ENCODE peak calls at places on chromosomes 5 and 9, in seven cellular contexts. G is tibial nerve; O is activated CD8-positive, alpha-beta memory T cell treated with anti-CD3 and anti-CD28 coated beads for 48 hours; B is SJCRH30; U is stimulated activated CD4-positive, alpha-beta T cell treated with anti-CD3 and anti-CD28 coated beads, Interleukin-12 subunit alpha, Interleukin-12 subunit beta, amount 100 ng/mL, for 24 hours; A is Calu3; H is AG10803. F is an unnamed sample.

GRCh38 chr5:56202483-56202882 is 30.6 kb downstream of the ANKRD55 start:
- DNase-seq in A (no peak), O (no peak), H (no peak), B (no peak), G (no peak), U (no peak), F (no peak)

GRCh38 chr9:111720170-111720569 is 58.8 kb downstream of the GNG10 start:
- DNase-seq in O (no peak), H (no peak), U (no peak), B (no peak), A (no peak), G (no peak), F (no peak)

GRCh38 chr5:139688712-139689413 is 40.7 kb downstream of the CXXC5 start:
- DNase-seq in G (no peak), H (no peak), A (no peak), O (no peak), U (no peak), B (no peak), F (no peak)

GRCh38 chr5:76724871-76725270 is 8.9 kb downstream of the F2R start:
- DNase-seq in O (no peak), A (no peak), H (peak), B (no peak), U (no peak), G (no peak), F (no peak)

GRCh38 chr9:36738318-36738975 is 165.8 kb downstream of the MELK start:
- DNase-seq in O (no peak), B (no peak), G (no peak), H (peak), A (no peak), U (no peak), F (no peak)

GRCh38 chr5:150411245-150411979 is 1.3 kb downstream of the CD74 start:
- DNase-seq in G (peak), H (no peak), U (peak), O (no peak), A (peak), B (no peak), F (no peak)

GRCh38 chr9:36288057-36288456 is 29.8 kb upstream of the GNE start:
- DNase-seq in G (no peak), H (no peak), O (no peak), U (no peak), A (no peak), B (no peak), F (no peak)

GRCh38 chr5:74028406-74028805 is 402.4 kb downstream of the ARHGEF28 start:
- DNase-seq in A (no peak), O (no peak), G (no peak), U (no peak), B (peak), H (no peak), F (no peak)

GRCh38 chr9:13857521-13857920 is 456.4 kb downstream of the NFIB start:
- DNase-seq in A (no peak), B (no peak), U (no peak), O (no peak), G (no peak), H (peak), F (no peak)

GRCh38 chr5:72228957-72229356 is 91.1 kb downstream of the MRPS27 start:
- DNase-seq in O (no peak), U (no peak), G (no peak), H (no peak), A (no peak), B (no peak), F (no peak)

GRCh38 chr9:35650341-35651158 is at the start of gene SIT1:
- DNase-seq in H (no peak), O (no peak), B (no peak), U (peak), G (no peak), A (no peak), F (no peak)

GRCh38 chr5:97854871-97855762 is 672.1 kb upstream of the RIOK2 start:
- DNase-seq in U (no peak), A (no peak), B (peak), H (no peak), G (no peak), O (no peak), F (no peak)

GRCh38 chr5:18305288-18305899 is 671.1 kb downstream of the TAF11L14 start:
- DNase-seq in B (peak), G (no peak), O (no peak), U (no peak), H (peak), A (peak), F (peak)

GRCh38 chr5:54663876-54664275 is 146.3 kb downstream of the SNX18 start:
- DNase-seq in A (peak), H (peak), U (no peak), O (no peak), G (peak), B (no peak), F (no peak)

GRCh38 chr5:167861134-167861930 is 430.1 kb upstream of the WWC1 start:
- DNase-seq in O (no peak), H (no peak), U (no peak), A (peak), B (peak), G (no peak), F (peak)

GRCh38 chr5:16809816-16810502 is 126.1 kb downstream of the MYO10 start:
- DNase-seq in B (peak), G (peak), O (no peak), A (no peak), U (no peak), H (peak), F (peak)

GRCh38 chr5:178206166-178207101 is 2.1 kb downstream of the HNRNPAB start:
- DNase-seq in U (no peak), O (no peak), A (no peak), G (no peak), B (no peak), H (no peak), F (peak)

GRCh38 chr5:150788974-150789373 is 10.4 kb downstream of the SMIM3 start:
- DNase-seq in H (no peak), O (no peak), G (no peak), B (no peak), U (no peak), A (no peak), F (no peak)

GRCh38 chr5:105961572-105961971 is 1709.2 kb downstream of the EFNA5 start:
- DNase-seq in A (no peak), O (no peak), H (no peak), U (no peak), G (no peak), B (no peak), F (no peak)

GRCh38 chr5:170006016-170006415 is 25.7 kb upstream of the INSYN2B start:
- DNase-seq in A (no peak), U (no peak), O (no peak), H (no peak), B (no peak), G (no peak), F (no peak)

F was measured in HT-29.